ENCODE peak calls at places on chromosomes 1 and 21, in five cellular contexts. One of them, this sample, is unnamed.

GRCh38 chr1:44259090-44259489 is 45.8 kb downstream of the DMAP1 start:
- DNase-seq in CD8-positive, alpha-beta T cell: no peak
- DNase-seq in fibroblast of lung: no peak
- DNase-seq in CD8-positive, alpha-beta memory T cell: no peak
- DNase-seq in K562: no peak
- DNase-seq in this sample: no peak

GRCh38 chr1:3795453-3796214 is 664 bp downstream of the LRRC47 start:
- DNase-seq in fibroblast of lung: no peak
- DNase-seq in CD8-positive, alpha-beta memory T cell: peak; percentile 42
- DNase-seq in K562: peak; percentile 60
- DNase-seq in CD8-positive, alpha-beta T cell: no peak
- DNase-seq in this sample: no peak

GRCh38 chr1:88029899-88030298 is 654.2 kb upstream of the PKN2 start:
- DNase-seq in CD8-positive, alpha-beta T cell: no peak
- DNase-seq in CD8-positive, alpha-beta memory T cell: no peak
- DNase-seq in fibroblast of lung: no peak
- DNase-seq in K562: no peak
- DNase-seq in this sample: no peak

GRCh38 chr1:107493111-107493716 is 352.4 kb downstream of the NTNG1 start:
- DNase-seq in CD8-positive, alpha-beta memory T cell: no peak
- DNase-seq in CD8-positive, alpha-beta T cell: no peak
- DNase-seq in fibroblast of lung: no peak
- DNase-seq in K562: no peak
- DNase-seq in this sample: no peak

GRCh38 chr1:82086739-82087138 is 286.0 kb downstream of the ADGRL2 start:
- DNase-seq in fibroblast of lung: no peak
- DNase-seq in CD8-positive, alpha-beta memory T cell: no peak
- DNase-seq in K562: no peak
- DNase-seq in CD8-positive, alpha-beta T cell: no peak
- DNase-seq in this sample: no peak

GRCh38 chr1:54222711-54223110 is 22.7 kb downstream of the MRPL37 start:
- DNase-seq in CD8-positive, alpha-beta memory T cell: no peak
- DNase-seq in CD8-positive, alpha-beta T cell: no peak
- DNase-seq in K562: no peak
- DNase-seq in fibroblast of lung: no peak
- DNase-seq in this sample: no peak

GRCh38 chr1:108661030-108661609 is at the start of gene HENMT1:
- DNase-seq in CD8-positive, alpha-beta memory T cell: peak; percentile 88
- DNase-seq in K562: no peak
- DNase-seq in fibroblast of lung: peak; percentile 78
- DNase-seq in CD8-positive, alpha-beta T cell: peak; percentile 74
- DNase-seq in this sample: peak; percentile 29

GRCh38 chr1:232868793-232869491 is 63.7 kb downstream of the MAP10 start:
- DNase-seq in K562: no peak
- DNase-seq in CD8-positive, alpha-beta memory T cell: no peak
- DNase-seq in fibroblast of lung: peak; percentile 89
- DNase-seq in CD8-positive, alpha-beta T cell: no peak
- DNase-seq in this sample: no peak

GRCh38 chr1:11738783-11739182 is 2.8 kb downstream of the AGTRAP start:
- DNase-seq in CD8-positive, alpha-beta memory T cell: no peak
- DNase-seq in fibroblast of lung: no peak
- DNase-seq in K562: no peak
- DNase-seq in CD8-positive, alpha-beta T cell: no peak
- DNase-seq in this sample: no peak

GRCh38 chr1:11860083-11860482 is 1.3 kb upstream of the NPPB start:
- DNase-seq in fibroblast of lung: no peak
- DNase-seq in CD8-positive, alpha-beta memory T cell: no peak
- DNase-seq in CD8-positive, alpha-beta T cell: no peak
- DNase-seq in K562: no peak
- DNase-seq in this sample: no peak

GRCh38 chr1:12063141-12064072 is at the start of gene TNFRSF8:
- DNase-seq in CD8-positive, alpha-beta memory T cell: no peak
- DNase-seq in CD8-positive, alpha-beta T cell: peak; percentile 44
- DNase-seq in fibroblast of lung: peak; percentile 20
- DNase-seq in K562: peak; percentile 76
- DNase-seq in this sample: no peak

GRCh38 chr1:233166896-233167295 is 128.6 kb downstream of the PCNX2 start:
- DNase-seq in CD8-positive, alpha-beta memory T cell: no peak
- DNase-seq in CD8-positive, alpha-beta T cell: no peak
- DNase-seq in fibroblast of lung: no peak
- DNase-seq in K562: no peak
- DNase-seq in this sample: no peak

GRCh38 chr1:248243204-248243603 is 12.0 kb downstream of the OR2M4 start:
- DNase-seq in CD8-positive, alpha-beta memory T cell: no peak
- DNase-seq in K562: peak; percentile 25
- DNase-seq in CD8-positive, alpha-beta T cell: peak; percentile 11
- DNase-seq in fibroblast of lung: peak; percentile 15
- DNase-seq in this sample: no peak

GRCh38 chr1:190176776-190177175 is 300.9 kb downstream of the BRINP3 start:
- DNase-seq in CD8-positive, alpha-beta T cell: no peak
- DNase-seq in CD8-positive, alpha-beta memory T cell: no peak
- DNase-seq in fibroblast of lung: peak; percentile 43
- DNase-seq in K562: no peak
- DNase-seq in this sample: no peak

GRCh38 chr1:181989521-181989920 is 72.0 kb downstream of the ZNF648 start:
- DNase-seq in K562: no peak
- DNase-seq in CD8-positive, alpha-beta T cell: no peak
- DNase-seq in CD8-positive, alpha-beta memory T cell: no peak
- DNase-seq in fibroblast of lung: no peak
- DNase-seq in this sample: no peak

GRCh38 chr1:163561570-163562295 is 240.0 kb downstream of the NUF2 start:
- DNase-seq in K562: no peak
- DNase-seq in fibroblast of lung: peak; percentile 38
- DNase-seq in CD8-positive, alpha-beta T cell: no peak
- DNase-seq in CD8-positive, alpha-beta memory T cell: no peak
- DNase-seq in this sample: peak; percentile 83

GRCh38 chr1:63779338-63779819 is 5.6 kb downstream of the ROR1 start:
- DNase-seq in CD8-positive, alpha-beta memory T cell: no peak
- DNase-seq in K562: no peak
- DNase-seq in fibroblast of lung: peak; percentile 77
- DNase-seq in CD8-positive, alpha-beta T cell: no peak
- DNase-seq in this sample: no peak

GRCh38 chr1:33387512-33388079 is 43.3 kb downstream of the PHC2 start:
- DNase-seq in fibroblast of lung: peak; percentile 87
- DNase-seq in K562: no peak
- DNase-seq in CD8-positive, alpha-beta T cell: no peak
- DNase-seq in CD8-positive, alpha-beta memory T cell: no peak
- DNase-seq in this sample: no peak

GRCh38 chr1:154810571-154810970 is 59.5 kb downstream of the KCNN3 start:
- DNase-seq in CD8-positive, alpha-beta memory T cell: no peak
- DNase-seq in fibroblast of lung: no peak
- DNase-seq in K562: no peak
- DNase-seq in CD8-positive, alpha-beta T cell: no peak
- DNase-seq in this sample: no peak

GRCh38 chr1:19463204-19463803 is 22.0 kb downstream of the CAPZB start:
- DNase-seq in CD8-positive, alpha-beta T cell: peak; percentile 73
- DNase-seq in K562: no peak
- DNase-seq in CD8-positive, alpha-beta memory T cell: peak; percentile 85
- DNase-seq in fibroblast of lung: no peak
- DNase-seq in this sample: no peak

GRCh38 chr1:223089250-223089649 is 53.8 kb downstream of the TLR5 start:
- DNase-seq in CD8-positive, alpha-beta memory T cell: no peak
- DNase-seq in CD8-positive, alpha-beta T cell: no peak
- DNase-seq in fibroblast of lung: no peak
- DNase-seq in K562: no peak
- DNase-seq in this sample: no peak

GRCh38 chr1:100452641-100453040 is 85.3 kb upstream of the GPR88 start:
- DNase-seq in CD8-positive, alpha-beta T cell: no peak
- DNase-seq in K562: no peak
- DNase-seq in CD8-positive, alpha-beta memory T cell: no peak
- DNase-seq in fibroblast of lung: no peak
- DNase-seq in this sample: no peak

GRCh38 chr1:116066868-116067563 is 44.2 kb upstream of the MAB21L3 start:
- DNase-seq in CD8-positive, alpha-beta T cell: no peak
- DNase-seq in fibroblast of lung: peak; percentile 96
- DNase-seq in K562: no peak
- DNase-seq in CD8-positive, alpha-beta memory T cell: no peak
- DNase-seq in this sample: no peak

GRCh38 chr21:44639331-44639655 is 2.1 kb downstream of the KRTAP10-10 start:
- DNase-seq in K562: no peak
- DNase-seq in CD8-positive, alpha-beta T cell: no peak
- DNase-seq in CD8-positive, alpha-beta memory T cell: no peak
- DNase-seq in fibroblast of lung: no peak
- DNase-seq in this sample: no peak

GRCh38 chr21:28025111-28025510 is 967.6 kb downstream of the LTN1 start:
- DNase-seq in fibroblast of lung: no peak
- DNase-seq in K562: no peak
- DNase-seq in CD8-positive, alpha-beta T cell: no peak
- DNase-seq in CD8-positive, alpha-beta memory T cell: no peak
- DNase-seq in this sample: no peak

GRCh38 chr1:9659328-9659727 is 7.8 kb downstream of the PIK3CD start:
- DNase-seq in fibroblast of lung: peak; percentile 70
- DNase-seq in CD8-positive, alpha-beta memory T cell: no peak
- DNase-seq in CD8-positive, alpha-beta T cell: no peak
- DNase-seq in K562: no peak
- DNase-seq in this sample: no peak

GRCh38 chr1:9655836-9656235 is 4.3 kb downstream of the PIK3CD start:
- DNase-seq in K562: no peak
- DNase-seq in fibroblast of lung: no peak
- DNase-seq in CD8-positive, alpha-beta T cell: no peak
- DNase-seq in CD8-positive, alpha-beta memory T cell: no peak
- DNase-seq in this sample: no peak

GRCh38 chr1:9658186-9658585 is 6.7 kb downstream of the PIK3CD start:
- DNase-seq in fibroblast of lung: no peak
- DNase-seq in CD8-positive, alpha-beta memory T cell: no peak
- DNase-seq in K562: no peak
- DNase-seq in CD8-positive, alpha-beta T cell: no peak
- DNase-seq in this sample: no peak

GRCh38 chr1:9655127-9655723 is 3.7 kb downstream of the PIK3CD start:
- DNase-seq in K562: no peak
- DNase-seq in CD8-positive, alpha-beta T cell: peak; percentile 44
- DNase-seq in fibroblast of lung: no peak
- DNase-seq in CD8-positive, alpha-beta memory T cell: peak; percentile 57
- DNase-seq in this sample: no peak

DNA sequence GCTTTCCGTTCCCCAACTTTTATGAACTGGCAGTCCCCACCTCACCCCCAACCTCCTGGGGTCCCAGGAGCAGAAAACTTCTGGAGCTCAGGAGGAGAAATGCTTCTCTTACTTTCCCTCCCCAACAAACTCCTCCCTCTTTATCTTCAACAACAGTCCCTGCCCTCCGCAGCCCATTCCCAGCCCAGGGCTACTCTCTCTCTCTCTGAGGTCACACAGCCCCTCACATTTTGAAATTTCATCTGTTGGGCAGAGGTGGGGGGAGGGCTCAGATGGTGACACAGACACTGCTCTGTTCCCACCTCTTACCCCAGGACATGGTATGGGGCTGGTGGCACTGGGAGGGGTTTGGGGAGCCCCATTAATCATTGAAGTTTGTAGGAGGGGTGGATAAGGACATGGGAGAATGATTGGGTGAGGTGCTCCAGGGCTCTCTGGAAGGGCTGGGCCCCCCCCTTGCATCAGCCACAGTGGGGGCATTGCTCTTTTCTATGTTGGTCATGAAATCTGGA is 6.0 kb downstream of the PIK3CD start:
- DNase-seq in CD8-positive, alpha-beta memory T cell: no peak
- DNase-seq in fibroblast of lung: no peak
- DNase-seq in CD8-positive, alpha-beta T cell: no peak
- DNase-seq in K562: peak; percentile 62
- DNase-seq in this sample: no peak
- H3K27ac ChIP-seq in CD8-positive, alpha-beta memory T cell: peak overlapping the region; percentile 60
- H3K27ac ChIP-seq in fibroblast of lung: no peak overlapping the region
- H3K27ac ChIP-seq in CD8-positive, alpha-beta T cell: no peak overlapping the region
- H3K27ac ChIP-seq in K562: peak overlapping the region; percentile 65
- H3K27ac ChIP-seq in this sample: no peak overlapping the region

GRCh38 chr1:21436488-21437340 is 3.2 kb upstream of the NBPF3 start:
- DNase-seq in CD8-positive, alpha-beta T cell: no peak
- DNase-seq in K562: peak; percentile 24
- DNase-seq in fibroblast of lung: no peak
- DNase-seq in CD8-positive, alpha-beta memory T cell: no peak
- DNase-seq in this sample: no peak
- H3K4me3 ChIP-seq in CD8-positive, alpha-beta T cell: no peak overlapping the region
- H3K4me3 ChIP-seq in K562: no peak overlapping the region
- H3K4me3 ChIP-seq in fibroblast of lung: peak overlapping the region; percentile 31
- H3K4me3 ChIP-seq in CD8-positive, alpha-beta memory T cell: no peak overlapping the region
- H3K4me3 ChIP-seq in this sample: peak overlapping the region; percentile 18

GRCh38 chr1:66124670-66125069 is 332.0 kb downstream of the PDE4B start:
- DNase-seq in fibroblast of lung: no peak
- DNase-seq in CD8-positive, alpha-beta T cell: no peak
- DNase-seq in K562: no peak
- DNase-seq in CD8-positive, alpha-beta memory T cell: no peak
- DNase-seq in this sample: no peak
- H3K4me1 ChIP-seq in fibroblast of lung: no peaks in the 10 kb centered on the region
- H3K4me1 ChIP-seq in CD8-positive, alpha-beta T cell: no peaks in the 10 kb centered on the region
- H3K4me1 ChIP-seq in K562: no peaks in the 10 kb centered on the region
- H3K4me1 ChIP-seq in CD8-positive, alpha-beta memory T cell: no peaks in the 10 kb centered on the region
- H3K4me1 ChIP-seq in this sample: no peaks in the 10 kb centered on the region

GRCh38 chr1:15541231-15541792 is 14.7 kb downstream of the DNAJC16 start:
- DNase-seq in CD8-positive, alpha-beta T cell: no peak
- DNase-seq in K562: no peak
- DNase-seq in fibroblast of lung: no peak
- DNase-seq in CD8-positive, alpha-beta memory T cell: no peak
- DNase-seq in this sample: no peak

GRCh38 chr1:15542685-15543588 is 16.3 kb downstream of the DNAJC16 start:
- DNase-seq in K562: no peak
- DNase-seq in CD8-positive, alpha-beta T cell: no peak
- DNase-seq in CD8-positive, alpha-beta memory T cell: no peak
- DNase-seq in fibroblast of lung: no peak
- DNase-seq in this sample: no peak

GRCh38 chr1:15546641-15547040 is 20.0 kb downstream of the DNAJC16 start:
- DNase-seq in fibroblast of lung: no peak
- DNase-seq in CD8-positive, alpha-beta memory T cell: no peak
- DNase-seq in K562: no peak
- DNase-seq in CD8-positive, alpha-beta T cell: no peak
- DNase-seq in this sample: no peak

GRCh38 chr1:15540201-15540600 is 13.6 kb downstream of the DNAJC16 start:
- DNase-seq in CD8-positive, alpha-beta memory T cell: no peak
- DNase-seq in K562: no peak
- DNase-seq in fibroblast of lung: peak; percentile 11
- DNase-seq in CD8-positive, alpha-beta T cell: no peak
- DNase-seq in this sample: no peak

DNA sequence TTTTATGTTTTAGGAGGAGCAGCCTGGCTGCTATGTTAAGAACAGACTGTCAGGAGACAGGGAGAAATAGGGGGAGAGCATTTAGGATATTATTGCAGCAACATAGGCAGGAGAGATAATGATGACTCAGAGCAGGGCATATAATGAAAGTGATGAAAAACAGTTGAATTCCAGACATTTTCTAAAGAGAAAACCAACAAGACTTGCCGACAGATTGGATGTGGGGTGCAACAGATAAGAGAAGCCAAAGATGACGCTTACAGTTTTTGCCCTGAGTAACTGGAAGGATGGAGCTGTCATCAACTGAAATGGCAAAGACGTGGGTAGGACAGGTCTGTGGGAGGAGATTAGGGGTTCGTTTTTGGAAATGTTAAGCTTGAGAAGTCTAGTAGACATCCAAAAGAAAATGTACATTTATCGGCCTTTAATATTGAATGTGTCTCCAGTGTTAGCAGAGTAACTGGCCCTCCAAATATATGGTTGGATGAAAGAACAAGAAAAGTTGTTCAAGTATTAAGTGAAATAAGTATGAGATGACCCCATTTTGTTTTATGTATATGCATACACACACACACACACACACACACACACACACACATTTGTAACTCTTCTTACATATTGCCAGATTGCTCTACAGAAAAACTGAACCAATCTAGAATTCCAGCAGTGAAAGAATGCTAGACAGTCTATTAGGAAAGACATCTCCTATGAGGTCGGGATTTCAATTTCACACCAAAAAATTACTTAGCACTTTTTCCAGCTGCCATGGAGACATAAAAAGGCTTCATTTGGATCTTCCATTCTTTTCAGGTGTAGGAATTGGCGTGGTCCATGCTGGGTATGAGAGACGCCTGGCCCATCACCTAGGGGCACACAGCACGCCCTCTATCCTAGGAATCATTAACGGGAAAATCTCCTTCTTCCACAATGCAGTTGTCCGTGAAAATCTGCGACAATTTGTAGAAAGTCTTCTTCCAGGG is 17.2 kb downstream of the DNAJC16 start:
- DNase-seq in fibroblast of lung: peak; percentile 8
- DNase-seq in CD8-positive, alpha-beta memory T cell: no peak
- DNase-seq in K562: peak; percentile 72
- DNase-seq in CD8-positive, alpha-beta T cell: no peak
- DNase-seq in this sample: no peak
- H3K27ac ChIP-seq in fibroblast of lung: no peak overlapping the region
- H3K27ac ChIP-seq in CD8-positive, alpha-beta memory T cell: peak overlapping the region; percentile 51
- H3K27ac ChIP-seq in K562: peak overlapping the region; percentile 98
- H3K27ac ChIP-seq in CD8-positive, alpha-beta T cell: no peak overlapping the region
- H3K27ac ChIP-seq in this sample: no peak overlapping the region

This sample was measured in iPS DF 6.9.